ENCODE peak calls at places on chromosomes 13 and 19, in four cellular contexts. R is lower leg skin, W is heart left ventricle, I is HCT116. F is an unnamed sample.
A peak's percentile ranks its signal among the peaks of the same experiment; 100 is the strongest.

GRCh38 chr13:41310963-41311606 is at the start of gene NAA16:
- DNase-seq in R (peak; percentile 97), W (peak; percentile 93), I (peak; percentile 77), F (peak; percentile 91)

GRCh38 chr13:33937373-33938087 is 119.6 kb downstream of the RFC3 start:
- DNase-seq in R (no peak), W (no peak), I (peak; percentile 38), F (no peak)

GRCh38 chr13:48201044-48201443 is 32.0 kb upstream of the ITM2B start:
- DNase-seq in R (no peak), W (no peak), I (no peak), F (peak; percentile 4)

GRCh38 chr19:41937525-41937924 is 9.3 kb upstream of the ERFL start:
- DNase-seq in R (no peak), W (no peak), I (no peak), F (no peak)

GRCh38 chr19:39237200-39238184 is 7.3 kb downstream of the IFNL3 start:
- DNase-seq in R (peak; percentile 85), W (no peak), I (peak; percentile 3), F (no peak)

GRCh38 chr13:96214804-96215445 is 125.0 kb downstream of the HS6ST3 start:
- DNase-seq in R (no peak), W (no peak), I (no peak), F (no peak)

GRCh38 chr19:36009633-36010379 is 1.2 kb upstream of the SYNE4 start:
- DNase-seq in R (no peak), W (no peak), I (no peak), F (no peak)

GRCh38 chr19:22332924-22333323 is 46.7 kb downstream of the ZNF729 start:
- DNase-seq in R (no peak), W (no peak), I (no peak), F (no peak)

GRCh38 chr13:40665061-40665753 is 1.2 kb downstream of the FOXO1 start:
- DNase-seq in R (peak; percentile 89), W (peak; percentile 46), I (no peak), F (peak; percentile 36)

GRCh38 chr13:105219636-105220035 is 1315.8 kb downstream of the EFNB2 start:
- DNase-seq in R (no peak), W (no peak), I (no peak), F (no peak)

GRCh38 chr13:66558511-66558910 is 671.6 kb downstream of the PCDH9 start:
- DNase-seq in R (no peak), W (no peak), I (no peak), F (no peak)

GRCh38 chr19:35986664-35987570 is 8.1 kb upstream of the SDHAF1 start:
- DNase-seq in R (peak; percentile 88), W (peak; percentile 25), I (no peak), F (no peak)

GRCh38 chr19:1613808-1614570 is 8.7 kb upstream of the UQCR11 start:
- DNase-seq in R (no peak), W (no peak), I (no peak), F (no peak)

GRCh38 chr13:75544681-75545333 is 4.8 kb upstream of the UCHL3 start:
- DNase-seq in R (no peak), W (no peak), I (no peak), F (no peak)

GRCh38 chr13:81929988-81930387 is 1589.1 kb upstream of the SPRY2 start:
- DNase-seq in R (no peak), W (no peak), I (no peak), F (no peak)

DNA sequence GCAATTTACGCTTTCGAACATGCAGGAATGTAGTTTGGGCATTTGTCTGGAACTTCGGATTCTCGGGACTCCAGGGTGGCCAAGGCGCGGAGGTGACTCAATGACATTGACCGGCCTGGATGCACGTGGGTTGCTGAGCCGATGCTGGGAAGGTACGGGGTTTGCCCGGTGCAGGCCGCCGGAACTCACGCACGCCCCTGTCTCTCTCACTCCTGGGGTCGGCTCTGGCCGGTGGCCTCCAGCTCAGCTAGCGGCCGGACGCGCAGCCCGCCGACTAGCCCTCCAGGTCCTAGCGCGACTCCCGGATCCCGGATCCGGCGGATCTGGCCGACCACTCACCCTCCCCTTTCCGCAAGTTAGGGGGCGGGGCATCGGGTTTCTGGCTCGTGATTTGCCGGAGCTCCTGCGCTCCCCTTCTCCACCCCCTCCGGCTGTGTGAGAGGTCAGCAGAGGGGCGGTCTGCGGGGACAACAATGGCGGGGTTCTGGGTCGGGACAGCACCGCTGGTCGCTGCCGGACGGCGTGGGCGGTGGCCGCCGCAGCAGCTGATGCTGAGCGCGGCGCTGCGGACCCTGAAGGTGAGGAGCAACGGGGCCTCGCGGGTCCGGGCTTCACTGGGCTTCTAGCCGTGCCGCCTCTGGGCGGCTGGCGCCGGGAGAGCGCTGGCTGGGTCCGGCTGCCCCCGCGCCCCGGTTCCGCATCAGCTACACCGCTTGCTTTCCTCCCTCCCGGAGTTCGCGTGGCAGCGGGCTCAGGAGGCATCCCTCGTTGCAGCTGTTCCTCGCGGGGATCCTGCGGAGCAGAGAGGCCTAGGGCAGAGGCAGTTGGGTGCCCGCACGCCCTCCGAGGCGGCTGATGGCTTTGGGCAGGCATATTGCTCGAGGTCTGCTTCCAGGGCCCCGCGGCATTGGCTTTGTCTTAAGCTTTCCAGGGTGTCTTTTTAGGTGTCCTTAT is at the start of gene PCCA:
- DNase-seq in R (peak; percentile 98), W (peak; percentile 98), I (peak; percentile 81), F (peak; percentile 87)
- TF ChIP-seq POLR2A in R (no peak), W (no peak), I (peak; percentile 52), F (peak; percentile 31)

DNA sequence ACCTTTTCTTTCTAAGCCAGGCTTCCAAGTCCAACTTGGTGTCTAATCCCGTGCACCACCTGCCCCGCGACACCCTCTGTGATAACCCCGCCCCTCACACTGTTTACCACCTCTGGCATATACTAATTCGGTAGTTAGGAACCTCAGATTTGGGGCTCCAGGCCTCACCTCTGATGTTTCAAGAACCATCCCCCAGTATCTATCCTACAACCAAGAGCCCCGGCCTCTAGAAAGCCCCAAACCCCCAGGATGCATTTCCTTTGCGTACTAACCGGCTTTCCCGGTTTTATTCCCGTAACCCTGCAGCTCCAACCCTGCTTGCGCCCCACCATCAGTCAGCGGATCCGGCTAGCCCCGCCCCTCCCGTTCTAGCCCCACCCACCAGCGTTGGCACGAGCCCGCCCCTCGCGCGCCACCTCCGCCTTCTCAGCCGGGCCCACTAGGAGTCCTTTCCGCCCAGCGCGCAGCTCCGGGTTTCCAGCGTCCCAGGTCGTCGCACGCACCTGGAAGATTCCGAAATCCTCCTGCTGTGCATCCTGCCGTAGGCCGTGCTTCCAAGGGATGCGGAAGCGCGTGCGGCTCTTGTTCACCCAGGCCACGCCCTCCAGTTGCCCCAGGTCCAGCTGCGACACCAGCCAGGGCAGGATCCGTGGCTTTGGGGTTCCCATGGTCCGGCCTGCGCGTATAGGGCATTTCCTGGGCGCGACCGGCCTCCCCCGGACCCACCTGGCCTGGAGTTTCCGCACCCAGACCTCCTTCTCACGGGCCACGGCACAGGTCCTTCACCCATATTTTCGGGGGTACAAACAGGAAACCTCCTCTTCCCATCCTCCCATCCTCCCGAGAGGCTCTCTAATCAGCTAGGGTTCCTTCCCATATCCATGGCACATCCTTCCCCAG is 1.2 kb downstream of the IRF3 start:
- DNase-seq in R (peak; percentile 99), W (peak; percentile 90), I (peak; percentile 94), F (peak; percentile 83)
- TF ChIP-seq POLR2A in R (no peak), W (no peak), I (peak; percentile 43), F (no peak)

DNA sequence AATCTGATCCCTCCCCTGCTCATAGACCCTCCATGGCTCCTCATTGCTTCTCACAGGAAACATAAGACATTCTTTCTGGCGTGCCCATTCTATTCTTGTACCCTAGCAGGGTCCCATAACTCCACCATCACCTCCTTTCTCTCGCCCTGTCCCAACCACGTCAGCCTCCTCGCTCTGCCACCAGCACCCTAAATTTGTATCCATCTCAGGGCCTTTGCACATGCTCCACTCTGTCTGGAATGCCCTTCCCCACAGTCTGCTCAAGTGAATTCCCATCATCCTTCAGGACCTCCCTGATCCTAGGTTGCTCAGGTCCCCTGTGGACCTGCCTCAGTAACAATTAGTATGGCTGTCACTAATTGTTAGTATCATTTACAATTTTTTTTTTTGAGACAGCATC is 10.5 kb downstream of the B3GNT3 start:
- DNase-seq in R (no peak), W (no peak), I (no peak), F (no peak)
- TF ChIP-seq POLR2A in R (no peak), W (no peak), I (no peak), F (no peak)

GRCh38 chr19:6737284-6737872 is at the start of gene GPR108:
- DNase-seq in R (peak; percentile 100), W (peak; percentile 100), I (peak; percentile 100), F (peak; percentile 99)
- TF ChIP-seq POLR2A in R (no peak), W (no peak), I (no peak), F (peak; percentile 27)

GRCh38 chr19:46299004-46299509 is 2.2 kb downstream of the HIF3A start:
- DNase-seq in R (peak; percentile 99), W (peak; percentile 96), I (peak; percentile 45), F (peak; percentile 98)

GRCh38 chr19:46299695-46300094 is 2.9 kb downstream of the HIF3A start:
- DNase-seq in R (no peak), W (no peak), I (no peak), F (no peak)

GRCh38 chr19:46297700-46298476 is 1.0 kb downstream of the HIF3A start:
- DNase-seq in R (peak; percentile 93), W (peak; percentile 84), I (no peak), F (peak; percentile 29)

GRCh38 chr19:46296722-46297431 is at the start of gene HIF3A:
- DNase-seq in R (peak; percentile 91), W (peak; percentile 48), I (no peak), F (no peak)

DNA sequence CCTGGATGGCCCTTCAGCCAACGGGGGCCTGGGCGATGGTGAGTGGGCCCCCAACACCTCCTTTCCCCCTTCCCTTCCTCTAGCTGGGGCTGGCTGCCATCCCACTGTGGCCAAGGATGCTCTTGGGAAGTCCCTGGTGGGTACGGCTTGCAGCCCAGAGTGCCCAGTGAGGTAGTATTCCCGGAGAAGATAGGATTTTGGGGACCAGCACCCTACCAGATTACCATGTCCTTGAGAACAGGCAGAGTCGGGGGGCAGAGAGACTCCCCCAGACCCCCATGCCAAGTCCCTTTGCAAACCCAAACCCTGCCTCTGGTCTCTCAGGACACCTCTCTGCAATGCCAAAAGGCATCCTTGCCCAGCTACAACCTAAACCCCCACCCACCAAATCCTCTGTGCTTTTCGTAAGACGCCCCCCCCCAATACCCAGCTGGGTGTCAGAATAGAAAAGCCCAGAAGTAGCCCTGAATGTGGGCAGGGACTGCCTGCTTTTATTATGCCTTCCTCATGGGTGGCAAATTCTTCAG is 1.7 kb downstream of the HIF3A start:
- DNase-seq in R (no peak), W (no peak), I (no peak), F (no peak)
- TF ChIP-seq POLR2A in R (no peak), W (no peak), I (no peak), F (no peak)

DNA sequence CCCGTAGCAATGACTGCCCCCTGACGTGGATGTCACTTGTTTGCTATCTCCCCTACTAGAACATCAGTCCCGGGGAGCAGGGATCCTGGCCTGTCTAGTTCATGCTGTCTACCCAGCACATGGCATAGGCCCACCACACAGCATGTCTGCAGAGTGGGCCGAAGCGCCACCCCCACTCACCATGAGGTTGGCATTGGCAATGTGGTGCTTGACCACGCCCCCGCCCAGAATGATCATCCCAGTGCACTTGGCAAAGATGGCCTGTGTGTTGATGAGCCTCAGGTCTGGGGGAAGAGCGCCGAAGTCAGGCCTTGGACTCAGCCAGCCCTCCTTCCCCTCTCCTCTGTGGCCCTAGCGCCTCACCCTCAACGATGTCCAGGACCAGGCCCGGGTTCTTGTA is 4.8 kb downstream of the DHPS start:
- DNase-seq in R (no peak), W (no peak), I (no peak), F (no peak)
- TF ChIP-seq POLR2A in R (no peak), W (no peak), I (no peak), F (no peak)

GRCh38 chr19:7888145-7888825 is at the start of gene LRRC8E:
- DNase-seq in R (peak; percentile 91), W (no peak), I (no peak), F (peak; percentile 72)
- TF ChIP-seq POLR2A in R (no peak), W (no peak), I (no peak), F (no peak)

F was measured in erythroblast.